ENCODE peak calls at places on chromosomes 11 and 22, in nine cellular contexts. Z, W, V, S, M, O, H, C and R are unnamed samples.

GRCh38 chr11:12900496-12900895 is 108.6 kb upstream of the RASSF10 start:
- DNase-seq in W (no peak), O (no peak), Z (peak), S (no peak), H (no peak), M (no peak), V (no peak), C (peak), R (peak)

GRCh38 chr11:695606-696381 is at the start of gene TMEM80:
- DNase-seq in H (peak), O (peak), V (peak), Z (peak), C (peak), M (peak), S (peak), W (peak), R (peak)

GRCh38 chr11:19961225-19961624 is 199.1 kb downstream of the DBX1 start:
- DNase-seq in S (no peak), O (no peak), W (no peak), H (no peak), V (no peak), Z (no peak), M (no peak), C (no peak), R (no peak)

GRCh38 chr22:43446037-43446803 is 34.4 kb downstream of the MPPED1 start:
- DNase-seq in O (no peak), M (no peak), S (no peak), V (no peak), H (no peak), Z (no peak), C (no peak), W (peak), R (no peak)

GRCh38 chr11:63939351-63939920 is 634 bp downstream of the NAA40 start:
- DNase-seq in Z (no peak), M (no peak), C (peak), W (no peak), V (no peak), H (no peak), S (no peak), O (no peak), R (no peak)

GRCh38 chr11:28835790-28836189 is 727.6 kb downstream of the METTL15 start:
- DNase-seq in C (peak), W (no peak), H (no peak), Z (no peak), S (no peak), V (no peak), O (no peak), M (no peak), R (peak)

GRCh38 chr22:18156878-18157713 is 7.1 kb downstream of the USP18 start:
- DNase-seq in M (peak), W (peak), O (no peak), C (peak), S (no peak), V (peak), Z (peak), H (peak), R (peak)

GRCh38 chr11:64793271-64794160 is 9.5 kb downstream of the MAP4K2 start:
- DNase-seq in S (no peak), O (peak), Z (no peak), V (no peak), C (no peak), H (no peak), W (no peak), M (no peak), R (no peak)

GRCh38 chr11:106304274-106304673 is 226.8 kb downstream of the AASDHPPT start:
- DNase-seq in C (peak), M (no peak), H (no peak), Z (peak), V (no peak), S (no peak), W (no peak), O (no peak), R (no peak)

GRCh38 chr11:12914401-12914912 is 94.7 kb upstream of the RASSF10 start:
- DNase-seq in O (peak), H (peak), C (peak), M (peak), S (no peak), W (peak), Z (peak), V (no peak), R (no peak)

GRCh38 chr11:47889714-47890441 is 41.7 kb upstream of the NUP160 start:
- DNase-seq in V (no peak), O (no peak), C (no peak), Z (no peak), H (no peak), S (no peak), M (no peak), W (no peak), R (no peak)

GRCh38 chr22:25780673-25781072 is 38.7 kb downstream of the MYO18B start:
- DNase-seq in M (no peak), Z (no peak), C (peak), O (no peak), S (no peak), H (no peak), V (no peak), W (no peak), R (no peak)

GRCh38 chr11:124209824-124210357 is 26.7 kb downstream of the OR10D3 start:
- DNase-seq in W (no peak), O (no peak), M (no peak), C (no peak), H (no peak), Z (no peak), V (no peak), S (no peak), R (no peak)

GRCh38 chr11:1082728-1083620 is 8.3 kb downstream of the MUC2 start:
- DNase-seq in W (no peak), H (no peak), Z (no peak), S (no peak), O (peak), V (no peak), C (no peak), M (no peak), R (no peak)

GRCh38 chr22:23268877-23269276 is 88.6 kb downstream of the BCR start:
- DNase-seq in V (no peak), Z (no peak), M (no peak), C (no peak), O (no peak), S (no peak), H (no peak), W (no peak), R (no peak)

GRCh38 chr11:22920939-22921565 is 60.8 kb upstream of the CCDC179 start:
- DNase-seq in Z (peak), C (peak), S (no peak), M (peak), W (peak), V (peak), H (peak), O (no peak), R (no peak)

GRCh38 chr11:60003729-60004128 is 13.3 kb upstream of the OOSP4B start:
- DNase-seq in S (no peak), V (no peak), H (no peak), M (no peak), W (no peak), C (no peak), Z (no peak), O (no peak), R (no peak)

GRCh38 chr11:8671242-8671641 is 11.2 kb downstream of the TRIM66 start:
- DNase-seq in S (no peak), V (no peak), C (peak), Z (peak), W (no peak), O (no peak), M (peak), H (peak), R (peak)

GRCh38 chr11:1073261-1073724 is 1.4 kb upstream of the MUC2 start:
- DNase-seq in Z (peak), C (peak), M (no peak), W (peak), O (peak), V (no peak), H (no peak), S (no peak), R (no peak)

GRCh38 chr22:25081409-25081824 is 118.2 kb upstream of the CRYBB3 start:
- DNase-seq in M (peak), S (no peak), Z (peak), W (peak), H (peak), O (no peak), V (peak), C (peak), R (peak)

GRCh38 chr22:11626422-11626773 is 3901.6 kb upstream of the OR11H1 start:
- DNase-seq in Z (no peak), M (no peak), S (no peak), W (no peak), C (no peak), V (no peak), H (no peak), O (no peak), R (no peak)

GRCh38 chr11:69403556-69404215 is 77.8 kb upstream of the LINC01488 start:
- DNase-seq in S (no peak), H (no peak), V (no peak), M (no peak), C (no peak), O (peak), W (peak), Z (peak), R (no peak)

GRCh38 chr22:44859641-44860040 is 107.3 kb downstream of the ARHGAP8 start:
- DNase-seq in V (no peak), M (no peak), Z (no peak), C (no peak), H (no peak), W (no peak), S (no peak), O (peak), R (no peak)

GRCh38 chr11:10829139-10829538 is 20.4 kb upstream of the EIF4G2 start:
- DNase-seq in Z (no peak), W (no peak), M (no peak), H (no peak), V (no peak), C (no peak), S (no peak), O (no peak), R (no peak)

GRCh38 chr11:110951609-110952008 is 239.4 kb upstream of the ARHGAP20 start:
- DNase-seq in W (no peak), H (no peak), C (no peak), Z (no peak), O (no peak), M (no peak), S (no peak), V (no peak), R (no peak)

GRCh38 chr22:37095113-37095512 is 14.4 kb downstream of the TMPRSS6 start:
- DNase-seq in O (no peak), H (no peak), M (no peak), Z (no peak), W (no peak), V (peak), C (no peak), S (peak), R (no peak)

GRCh38 chr11:14969922-14970323 is 2.2 kb downstream of the CALCA start:
- DNase-seq in S (peak), O (no peak), M (peak), W (no peak), Z (no peak), C (no peak), V (peak), H (peak), R (no peak)

GRCh38 chr11:97622795-97623194 is 1233.0 kb downstream of the JRKL start:
- DNase-seq in C (peak), O (no peak), W (no peak), M (no peak), Z (no peak), S (no peak), H (no peak), V (no peak), R (no peak)

GRCh38 chr11:2909145-2909914 is 19.9 kb downstream of the PHLDA2 start:
- DNase-seq in H (no peak), W (no peak), C (no peak), O (no peak), V (no peak), S (no peak), M (no peak), Z (no peak), R (no peak)

GRCh38 chr22:23904855-23905254 is 10.7 kb downstream of the MIF start:
- DNase-seq in Z (peak), C (no peak), V (no peak), S (no peak), W (no peak), M (no peak), H (no peak), O (peak), R (no peak)

GRCh38 chr22:45008853-45009751 is 703 bp downstream of the PHF21B start:
- DNase-seq in W (peak), H (peak), O (peak), V (no peak), Z (no peak), S (no peak), C (peak), M (peak), R (no peak)

GRCh38 chr11:1482581-1483444 is 3.8 kb downstream of the MOB2 start:
- DNase-seq in V (no peak), S (no peak), Z (no peak), C (no peak), M (no peak), H (no peak), O (peak), W (no peak), R (no peak)